ENCODE peak calls at places on chromosome X, in seven cellular contexts. D is caudate nucleus; Y is NCI-H1092; I is NCI-H510A treated with DMSO at 0.1 percent for 48 hours; S is stimulated activated CD4-positive, alpha-beta T cell treated with anti-CD3 and anti-CD28 coated beads, TNF-alpha, amount 100 ng/mL, for 48 hours; C is suprapubic skin; X is GM13976. J is an unnamed sample.

GRCh38 chrX:115189110-115189509 is at the start of gene RBMXL3:
- DNase-seq in C (no peak), Y (no peak), D (no peak), S (no peak), X (no peak), I (no peak), J (no peak)

GRCh38 chrX:275967-276587 is 5.1 kb upstream of the PLCXD1 start:
- DNase-seq in C (peak; percentile 81), Y (no peak), S (peak; percentile 27), X (peak; percentile 90), D (no peak), I (no peak), J (peak; percentile 80)

GRCh38 chrX:63889001-63889400 is 104.0 kb upstream of the ARHGEF9 start:
- DNase-seq in S (no peak), I (no peak), C (no peak), X (no peak), D (no peak), Y (no peak), J (no peak)

GRCh38 chrX:130085551-130085986 is 24.7 kb downstream of the ELF4 start:
- DNase-seq in I (no peak), X (no peak), Y (no peak), S (no peak), C (no peak), D (no peak), J (no peak)

GRCh38 chrX:42485621-42486020 is 292.3 kb downstream of the PPP1R2C start:
- DNase-seq in I (no peak), S (no peak), X (no peak), D (no peak), C (no peak), Y (no peak), J (no peak)

GRCh38 chrX:98331407-98331806 is 1447.7 kb downstream of the RPA4 start:
- DNase-seq in X (no peak), C (no peak), Y (no peak), S (no peak), I (no peak), D (no peak), J (no peak)

GRCh38 chrX:147736045-147736444 is 175.7 kb upstream of the FMR1 start:
- DNase-seq in S (no peak), Y (no peak), I (no peak), C (no peak), D (no peak), X (no peak), J (no peak)

GRCh38 chrX:42497356-42497755 is 280.6 kb downstream of the PPP1R2C start:
- DNase-seq in C (no peak), X (no peak), S (no peak), D (no peak), I (no peak), Y (no peak), J (no peak)

GRCh38 chrX:33543757-33544156 is 332.4 kb upstream of the DMD start:
- DNase-seq in D (no peak), C (no peak), Y (no peak), X (no peak), I (no peak), S (no peak), J (no peak)

GRCh38 chrX:41405551-41405950 is 41.6 kb upstream of the NYX start:
- DNase-seq in C (no peak), S (no peak), D (no peak), I (no peak), X (no peak), Y (no peak), J (no peak)

GRCh38 chrX:148381603-148382002 is 118.8 kb upstream of the AFF2 start:
- DNase-seq in S (no peak), C (no peak), X (no peak), Y (no peak), D (no peak), I (no peak), J (no peak)

GRCh38 chrX:102950908-102951866 is 14.1 kb downstream of the RAB40AL start:
- DNase-seq in S (peak; percentile 6), D (peak; percentile 1), X (peak; percentile 20), Y (peak; percentile 46), I (peak; percentile 76), C (no peak), J (peak; percentile 21)

GRCh38 chrX:106862972-106863688 is 40.0 kb downstream of the RIPPLY1 start:
- DNase-seq in D (no peak), Y (no peak), X (peak; percentile 26), I (no peak), S (no peak), C (no peak), J (no peak)

GRCh38 chrX:119055650-119056049 is 17.1 kb upstream of the CT47C1 start:
- DNase-seq in C (no peak), X (no peak), Y (no peak), D (no peak), S (no peak), I (no peak), J (no peak)

GRCh38 chrX:120629667-120630537 is at the start of gene C1GALT1C1:
- DNase-seq in C (peak; percentile 93), Y (peak; percentile 99), S (peak; percentile 85), X (peak; percentile 85), I (peak; percentile 95), D (peak; percentile 94), J (peak; percentile 75)

GRCh38 chrX:133819546-133819945 is 165.8 kb downstream of the GPC3 start:
- DNase-seq in X (no peak), S (no peak), I (no peak), C (no peak), Y (no peak), D (no peak), J (no peak)

GRCh38 chrX:106585478-106585877 is 26.3 kb upstream of the RADX start:
- DNase-seq in C (no peak), S (no peak), I (no peak), D (no peak), X (no peak), Y (no peak), J (no peak)